ENCODE peak calls at places on chromosomes 2 and 18, in ten cellular contexts. One of them, this sample, is unnamed.

GRCh38 chr2:218781691-218782528 is at the start of gene CYP27A1:
- DNase-seq in brain microvascular endothelial cell: no peak
- DNase-seq in heart left ventricle: peak; percentile 46
- DNase-seq in left ventricle myocardium inferior: peak; percentile 60
- DNase-seq in BJ: no peak
- DNase-seq in GM10248: peak; percentile 32
- DNase-seq in psoas muscle: peak; percentile 61
- DNase-seq in upper lobe of right lung: peak; percentile 87
- DNase-seq in endodermal cell: peak; percentile 86
- DNase-seq in HFF-Myc: no peak
- DNase-seq in this sample: no peak

GRCh38 chr2:10910625-10911024 is 1.1 kb upstream of the KCNF1 start:
- DNase-seq in brain microvascular endothelial cell: no peak
- DNase-seq in endodermal cell: no peak
- DNase-seq in upper lobe of right lung: no peak
- DNase-seq in heart left ventricle: no peak
- DNase-seq in psoas muscle: no peak
- DNase-seq in BJ: no peak
- DNase-seq in left ventricle myocardium inferior: no peak
- DNase-seq in GM10248: no peak
- DNase-seq in HFF-Myc: no peak
- DNase-seq in this sample: no peak

GRCh38 chr2:232611559-232612218 is 21.7 kb upstream of the EFHD1 start:
- DNase-seq in heart left ventricle: peak; percentile 57
- DNase-seq in upper lobe of right lung: peak; percentile 82
- DNase-seq in endodermal cell: peak; percentile 91
- DNase-seq in brain microvascular endothelial cell: peak; percentile 54
- DNase-seq in psoas muscle: peak; percentile 74
- DNase-seq in left ventricle myocardium inferior: peak; percentile 69
- DNase-seq in GM10248: peak; percentile 75
- DNase-seq in HFF-Myc: peak; percentile 62
- DNase-seq in BJ: peak; percentile 58
- DNase-seq in this sample: peak; percentile 64

GRCh38 chr2:224449212-224450147 is 47.6 kb upstream of the FAM124B start:
- DNase-seq in endodermal cell: peak; percentile 56
- DNase-seq in HFF-Myc: no peak
- DNase-seq in BJ: no peak
- DNase-seq in GM10248: peak; percentile 26
- DNase-seq in psoas muscle: no peak
- DNase-seq in heart left ventricle: no peak
- DNase-seq in brain microvascular endothelial cell: peak; percentile 23
- DNase-seq in upper lobe of right lung: no peak
- DNase-seq in left ventricle myocardium inferior: no peak
- DNase-seq in this sample: no peak

GRCh38 chr18:24014986-24015896 is 687 bp downstream of the TTC39C start:
- DNase-seq in upper lobe of right lung: peak; percentile 74
- DNase-seq in GM10248: no peak
- DNase-seq in left ventricle myocardium inferior: peak; percentile 37
- DNase-seq in endodermal cell: peak; percentile 82
- DNase-seq in heart left ventricle: peak; percentile 41
- DNase-seq in HFF-Myc: no peak
- DNase-seq in psoas muscle: peak; percentile 51
- DNase-seq in brain microvascular endothelial cell: peak; percentile 45
- DNase-seq in BJ: peak; percentile 92
- DNase-seq in this sample: peak; percentile 35

GRCh38 chr2:95016616-95017307 is 8.7 kb upstream of the MAL start:
- DNase-seq in HFF-Myc: no peak
- DNase-seq in BJ: no peak
- DNase-seq in psoas muscle: no peak
- DNase-seq in endodermal cell: no peak
- DNase-seq in upper lobe of right lung: no peak
- DNase-seq in brain microvascular endothelial cell: no peak
- DNase-seq in left ventricle myocardium inferior: no peak
- DNase-seq in GM10248: no peak
- DNase-seq in heart left ventricle: no peak
- DNase-seq in this sample: no peak

GRCh38 chr2:118250463-118250862 is 162.2 kb downstream of the INSIG2 start:
- DNase-seq in BJ: no peak
- DNase-seq in brain microvascular endothelial cell: no peak
- DNase-seq in HFF-Myc: no peak
- DNase-seq in endodermal cell: peak; percentile 37
- DNase-seq in left ventricle myocardium inferior: no peak
- DNase-seq in GM10248: no peak
- DNase-seq in heart left ventricle: no peak
- DNase-seq in psoas muscle: no peak
- DNase-seq in upper lobe of right lung: no peak
- DNase-seq in this sample: no peak

GRCh38 chr18:9454061-9454703 is 21.1 kb upstream of the RALBP1 start:
- DNase-seq in GM10248: no peak
- DNase-seq in brain microvascular endothelial cell: no peak
- DNase-seq in HFF-Myc: no peak
- DNase-seq in left ventricle myocardium inferior: no peak
- DNase-seq in BJ: no peak
- DNase-seq in heart left ventricle: no peak
- DNase-seq in upper lobe of right lung: no peak
- DNase-seq in psoas muscle: no peak
- DNase-seq in endodermal cell: no peak
- DNase-seq in this sample: no peak

GRCh38 chr2:230172156-230172555 is 47.6 kb downstream of the SP110 start:
- DNase-seq in BJ: no peak
- DNase-seq in HFF-Myc: no peak
- DNase-seq in endodermal cell: no peak
- DNase-seq in upper lobe of right lung: no peak
- DNase-seq in left ventricle myocardium inferior: no peak
- DNase-seq in GM10248: no peak
- DNase-seq in brain microvascular endothelial cell: no peak
- DNase-seq in heart left ventricle: no peak
- DNase-seq in psoas muscle: no peak
- DNase-seq in this sample: no peak

GRCh38 chr2:25845843-25846505 is 32.3 kb downstream of the ASXL2 start:
- DNase-seq in psoas muscle: no peak
- DNase-seq in brain microvascular endothelial cell: peak; percentile 51
- DNase-seq in HFF-Myc: no peak
- DNase-seq in GM10248: no peak
- DNase-seq in upper lobe of right lung: no peak
- DNase-seq in heart left ventricle: no peak
- DNase-seq in endodermal cell: no peak
- DNase-seq in left ventricle myocardium inferior: no peak
- DNase-seq in BJ: no peak
- DNase-seq in this sample: no peak
- TF ChIP-seq CTCF in psoas muscle: no peak
- TF ChIP-seq CTCF in brain microvascular endothelial cell: no peak
- TF ChIP-seq CTCF in HFF-Myc: no peak
- TF ChIP-seq CTCF in GM10248: no peak
- TF ChIP-seq CTCF in upper lobe of right lung: no peak
- TF ChIP-seq CTCF in heart left ventricle: no peak
- TF ChIP-seq CTCF in endodermal cell: peak; percentile 29
- TF ChIP-seq CTCF in left ventricle myocardium inferior: no peak
- TF ChIP-seq CTCF in BJ: no peak
- TF ChIP-seq CTCF in this sample: no peak

GRCh38 chr2:220103596-220103995 is 476.2 kb downstream of the SLC4A3 start:
- DNase-seq in brain microvascular endothelial cell: no peak
- DNase-seq in GM10248: no peak
- DNase-seq in HFF-Myc: no peak
- DNase-seq in BJ: no peak
- DNase-seq in heart left ventricle: no peak
- DNase-seq in endodermal cell: no peak
- DNase-seq in upper lobe of right lung: no peak
- DNase-seq in left ventricle myocardium inferior: no peak
- DNase-seq in psoas muscle: no peak
- DNase-seq in this sample: no peak

GRCh38 chr2:220106065-220106464 is 478.6 kb downstream of the SLC4A3 start:
- DNase-seq in HFF-Myc: no peak
- DNase-seq in left ventricle myocardium inferior: no peak
- DNase-seq in BJ: no peak
- DNase-seq in upper lobe of right lung: no peak
- DNase-seq in psoas muscle: no peak
- DNase-seq in brain microvascular endothelial cell: no peak
- DNase-seq in endodermal cell: no peak
- DNase-seq in heart left ventricle: no peak
- DNase-seq in GM10248: no peak
- DNase-seq in this sample: no peak

GRCh38 chr2:220107380-220107791 is 480.0 kb downstream of the SLC4A3 start:
- DNase-seq in HFF-Myc: no peak
- DNase-seq in BJ: no peak
- DNase-seq in left ventricle myocardium inferior: no peak
- DNase-seq in upper lobe of right lung: no peak
- DNase-seq in endodermal cell: no peak
- DNase-seq in heart left ventricle: no peak
- DNase-seq in GM10248: no peak
- DNase-seq in brain microvascular endothelial cell: no peak
- DNase-seq in psoas muscle: no peak
- DNase-seq in this sample: no peak

GRCh38 chr2:220101902-220102301 is 474.5 kb downstream of the SLC4A3 start:
- DNase-seq in heart left ventricle: no peak
- DNase-seq in upper lobe of right lung: no peak
- DNase-seq in GM10248: no peak
- DNase-seq in left ventricle myocardium inferior: no peak
- DNase-seq in brain microvascular endothelial cell: no peak
- DNase-seq in psoas muscle: no peak
- DNase-seq in HFF-Myc: no peak
- DNase-seq in BJ: no peak
- DNase-seq in endodermal cell: no peak
- DNase-seq in this sample: no peak

DNA sequence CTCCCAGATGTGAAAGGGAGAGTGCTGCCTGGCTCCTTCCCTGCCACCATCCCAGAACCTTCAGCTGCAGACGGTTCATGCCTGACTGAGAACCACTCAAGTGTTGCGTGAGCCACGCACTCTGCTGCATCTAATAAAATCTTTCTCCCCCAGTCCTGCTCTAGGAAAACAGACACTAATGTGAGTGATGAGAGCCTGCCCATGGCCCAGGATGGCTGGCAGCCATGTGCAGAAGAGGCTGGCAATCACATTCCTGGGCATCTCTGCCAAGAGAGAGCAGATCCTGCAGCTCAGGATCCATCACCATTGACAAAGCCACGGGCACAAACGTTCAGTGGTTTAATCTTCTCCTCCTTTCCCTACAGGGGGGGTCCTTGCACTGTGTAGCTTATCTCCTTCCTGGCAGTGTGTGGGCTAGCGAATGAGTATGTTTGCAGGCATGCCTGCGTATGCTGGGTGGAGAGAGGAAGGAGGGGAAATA is 477.5 kb downstream of the SLC4A3 start:
- DNase-seq in HFF-Myc: no peak
- DNase-seq in psoas muscle: no peak
- DNase-seq in GM10248: no peak
- DNase-seq in BJ: no peak
- DNase-seq in left ventricle myocardium inferior: peak; percentile 20
- DNase-seq in upper lobe of right lung: no peak
- DNase-seq in brain microvascular endothelial cell: peak; percentile 89
- DNase-seq in endodermal cell: peak; percentile 57
- DNase-seq in heart left ventricle: no peak
- DNase-seq in this sample: no peak
- TF ChIP-seq CTCF in HFF-Myc: peak; percentile 30
- TF ChIP-seq CTCF in psoas muscle: no peak
- TF ChIP-seq CTCF in GM10248: no peak
- TF ChIP-seq CTCF in BJ: peak; percentile 49
- TF ChIP-seq CTCF in left ventricle myocardium inferior: peak; percentile 19
- TF ChIP-seq CTCF in upper lobe of right lung: no peak
- TF ChIP-seq CTCF in brain microvascular endothelial cell: peak; percentile 79
- TF ChIP-seq CTCF in endodermal cell: peak; percentile 44
- TF ChIP-seq CTCF in heart left ventricle: peak; percentile 21
- TF ChIP-seq CTCF in this sample: no peak

GRCh38 chr2:122515731-122516130 is 760.3 kb downstream of the TSN start:
- DNase-seq in HFF-Myc: no peak
- DNase-seq in heart left ventricle: no peak
- DNase-seq in brain microvascular endothelial cell: no peak
- DNase-seq in upper lobe of right lung: no peak
- DNase-seq in psoas muscle: no peak
- DNase-seq in GM10248: no peak
- DNase-seq in endodermal cell: no peak
- DNase-seq in left ventricle myocardium inferior: no peak
- DNase-seq in BJ: no peak
- DNase-seq in this sample: no peak

GRCh38 chr2:122519806-122520205 is 764.4 kb downstream of the TSN start:
- DNase-seq in GM10248: no peak
- DNase-seq in psoas muscle: no peak
- DNase-seq in BJ: no peak
- DNase-seq in heart left ventricle: no peak
- DNase-seq in brain microvascular endothelial cell: no peak
- DNase-seq in left ventricle myocardium inferior: no peak
- DNase-seq in upper lobe of right lung: no peak
- DNase-seq in endodermal cell: no peak
- DNase-seq in HFF-Myc: no peak
- DNase-seq in this sample: no peak

GRCh38 chr2:122516775-122517174 is 761.3 kb downstream of the TSN start:
- DNase-seq in HFF-Myc: no peak
- DNase-seq in GM10248: no peak
- DNase-seq in endodermal cell: peak; percentile 68
- DNase-seq in left ventricle myocardium inferior: no peak
- DNase-seq in BJ: no peak
- DNase-seq in heart left ventricle: no peak
- DNase-seq in brain microvascular endothelial cell: no peak
- DNase-seq in psoas muscle: no peak
- DNase-seq in upper lobe of right lung: no peak
- DNase-seq in this sample: no peak

GRCh38 chr2:122520212-122520611 is 764.8 kb downstream of the TSN start:
- DNase-seq in BJ: no peak
- DNase-seq in upper lobe of right lung: no peak
- DNase-seq in GM10248: no peak
- DNase-seq in HFF-Myc: no peak
- DNase-seq in heart left ventricle: no peak
- DNase-seq in left ventricle myocardium inferior: no peak
- DNase-seq in brain microvascular endothelial cell: no peak
- DNase-seq in psoas muscle: no peak
- DNase-seq in endodermal cell: no peak
- DNase-seq in this sample: no peak

DNA sequence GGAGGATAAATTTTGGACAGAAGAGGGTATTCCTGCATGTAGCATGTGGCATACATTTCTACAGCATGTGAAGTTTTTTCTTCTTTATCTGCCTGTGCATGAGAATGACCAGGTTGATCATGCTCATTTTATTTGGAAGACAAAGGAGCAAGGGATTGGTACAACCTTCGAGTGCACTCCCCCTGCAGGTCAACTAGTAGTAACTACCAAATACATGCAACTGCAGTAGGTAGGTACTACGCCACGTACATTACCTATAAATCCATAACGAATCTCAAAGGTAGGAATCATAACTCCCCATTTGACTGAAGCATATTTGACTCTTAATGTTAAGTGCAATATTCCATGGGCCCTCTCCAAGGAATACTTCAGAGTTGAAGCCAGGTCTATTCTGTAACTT is 763.9 kb downstream of the TSN start:
- DNase-seq in psoas muscle: no peak
- DNase-seq in upper lobe of right lung: no peak
- DNase-seq in left ventricle myocardium inferior: no peak
- DNase-seq in BJ: no peak
- DNase-seq in brain microvascular endothelial cell: no peak
- DNase-seq in GM10248: no peak
- DNase-seq in heart left ventricle: no peak
- DNase-seq in endodermal cell: no peak
- DNase-seq in HFF-Myc: no peak
- DNase-seq in this sample: no peak
- TF ChIP-seq CTCF in psoas muscle: no peak
- TF ChIP-seq CTCF in upper lobe of right lung: peak; percentile 6
- TF ChIP-seq CTCF in left ventricle myocardium inferior: peak; percentile 25
- TF ChIP-seq CTCF in BJ: no peak
- TF ChIP-seq CTCF in brain microvascular endothelial cell: peak; percentile 47
- TF ChIP-seq CTCF in GM10248: no peak
- TF ChIP-seq CTCF in heart left ventricle: peak; percentile 28
- TF ChIP-seq CTCF in endodermal cell: peak; percentile 55
- TF ChIP-seq CTCF in HFF-Myc: no peak
- TF ChIP-seq CTCF in this sample: no peak

GRCh38 chr2:101037161-101037755 is 35.2 kb downstream of the RPL31 start:
- DNase-seq in left ventricle myocardium inferior: no peak
- DNase-seq in BJ: no peak
- DNase-seq in upper lobe of right lung: no peak
- DNase-seq in HFF-Myc: no peak
- DNase-seq in heart left ventricle: no peak
- DNase-seq in GM10248: no peak
- DNase-seq in endodermal cell: no peak
- DNase-seq in brain microvascular endothelial cell: no peak
- DNase-seq in psoas muscle: no peak
- DNase-seq in this sample: no peak
- TF ChIP-seq CTCF in left ventricle myocardium inferior: no peak
- TF ChIP-seq CTCF in BJ: no peak
- TF ChIP-seq CTCF in upper lobe of right lung: no peak
- TF ChIP-seq CTCF in HFF-Myc: no peak
- TF ChIP-seq CTCF in heart left ventricle: no peak
- TF ChIP-seq CTCF in GM10248: no peak
- TF ChIP-seq CTCF in endodermal cell: no peak
- TF ChIP-seq CTCF in brain microvascular endothelial cell: no peak
- TF ChIP-seq CTCF in psoas muscle: no peak
- TF ChIP-seq CTCF in this sample: no peak